ENCODE peak calls at places on chromosomes 5 and 9, in four cellular contexts. A, F, M and I are unnamed samples.
A peak's percentile ranks its signal among the peaks of the same experiment; 100 is the strongest.

GRCh38 chr5:126938461-126938860 is 91.9 kb downstream of the MARCHF3 start:
- DNase-seq in A (no peak), F (no peak), M (no peak), I (no peak)

GRCh38 chr5:170414786-170415185 is 25.6 kb upstream of the KCNMB1 start:
- DNase-seq in A (no peak), F (no peak), M (no peak), I (no peak)

GRCh38 chr9:19471737-19472648 is 63.2 kb downstream of the ACER2 start:
- DNase-seq in A (peak; percentile 41), F (peak; percentile 39), M (peak; percentile 61), I (peak; percentile 80)

GRCh38 chr5:135437796-135438560 is 9.2 kb downstream of the DCANP1 start:
- DNase-seq in A (peak; percentile 34), F (no peak), M (peak; percentile 45), I (no peak)

GRCh38 chr9:114382951-114383865 is 4.6 kb downstream of the AKNA start:
- DNase-seq in A (no peak), F (no peak), M (no peak), I (peak; percentile 62)

GRCh38 chr5:37071901-37072581 is 177.1 kb downstream of the CPLANE1 start:
- DNase-seq in A (peak; percentile 61), F (no peak), M (no peak), I (no peak)

GRCh38 chr5:18761801-18762200 is 1127.5 kb downstream of the TAF11L14 start:
- DNase-seq in A (no peak), F (no peak), M (no peak), I (no peak)

GRCh38 chr9:5630038-5630507 is 1.2 kb downstream of the RIC1 start:
- DNase-seq in A (peak; percentile 16), F (no peak), M (peak; percentile 38), I (no peak)

GRCh38 chr5:176152191-176152932 is 85.9 kb upstream of the SIMC1 start:
- DNase-seq in A (no peak), F (no peak), M (peak; percentile 26), I (peak; percentile 37)

GRCh38 chr9:104093162-104093561 is 947 bp upstream of the SMC2 start:
- DNase-seq in A (no peak), F (no peak), M (peak; percentile 11), I (no peak)

GRCh38 chr5:140594169-140594568 is 29.5 kb downstream of the SLC35A4 start:
- DNase-seq in A (no peak), F (no peak), M (no peak), I (no peak)

GRCh38 chr5:141845371-141845821 is 32.8 kb downstream of the PCDH1 start:
- DNase-seq in A (no peak), F (no peak), M (peak; percentile 78), I (peak; percentile 63)

GRCh38 chr5:35026280-35026840 is 21.4 kb downstream of the AGXT2 start:
- DNase-seq in A (no peak), F (no peak), M (no peak), I (no peak)

GRCh38 chr5:2848634-2849033 is 97.2 kb upstream of the IRX2 start:
- DNase-seq in A (no peak), F (no peak), M (no peak), I (no peak)

GRCh38 chr9:91734371-91734981 is 215.6 kb downstream of the ROR2 start:
- DNase-seq in A (peak; percentile 13), F (peak; percentile 23), M (peak; percentile 73), I (peak; percentile 82)

GRCh38 chr9:132141364-132141947 is 20.4 kb upstream of the NTNG2 start:
- DNase-seq in A (no peak), F (no peak), M (no peak), I (no peak)

GRCh38 chr9:137670391-137671195 is 51.8 kb downstream of the EHMT1 start:
- DNase-seq in A (peak; percentile 85), F (no peak), M (peak; percentile 89), I (peak; percentile 49)

GRCh38 chr9:5577225-5577624 is 51.7 kb upstream of the RIC1 start:
- DNase-seq in A (no peak), F (no peak), M (no peak), I (no peak)

GRCh38 chr5:3593771-3594513 is 1.7 kb upstream of the IRX1 start:
- DNase-seq in A (no peak), F (no peak), M (no peak), I (peak; percentile 23)

GRCh38 chr5:23525751-23526150 is 18.3 kb downstream of the PRDM9 start:
- DNase-seq in A (no peak), F (no peak), M (no peak), I (no peak)

GRCh38 chr9:1619915-1620705 is 395.0 kb upstream of the SMARCA2 start:
- DNase-seq in A (peak; percentile 2), F (no peak), M (no peak), I (no peak)

GRCh38 chr5:129097498-129098296 is 3.1 kb downstream of the ISOC1 start:
- DNase-seq in A (no peak), F (no peak), M (no peak), I (no peak)
- TF ChIP-seq CREB1 in A (no peak), F (no peak), M (no peak), I (no peak)

GRCh38 chr9:116372081-116372673 is 218.6 kb downstream of the PAPPA start:
- DNase-seq in A (no peak), F (no peak), M (no peak), I (no peak)
- TF ChIP-seq JUN in A (no peak), F (no peak), M (no peak), I (no peak)

GRCh38 chr9:100375677-100376076 is 22.9 kb upstream of the TEX10 start:
- DNase-seq in A (peak; percentile 47), F (no peak), M (no peak), I (no peak)

GRCh38 chr9:100366121-100366520 is 13.4 kb upstream of the TEX10 start:
- DNase-seq in A (no peak), F (no peak), M (no peak), I (no peak)

GRCh38 chr9:100368672-100369071 is 15.9 kb upstream of the TEX10 start:
- DNase-seq in A (peak; percentile 36), F (no peak), M (no peak), I (no peak)

GRCh38 chr9:100372648-100373047 is 19.9 kb upstream of the TEX10 start:
- DNase-seq in A (no peak), F (no peak), M (no peak), I (no peak)

DNA sequence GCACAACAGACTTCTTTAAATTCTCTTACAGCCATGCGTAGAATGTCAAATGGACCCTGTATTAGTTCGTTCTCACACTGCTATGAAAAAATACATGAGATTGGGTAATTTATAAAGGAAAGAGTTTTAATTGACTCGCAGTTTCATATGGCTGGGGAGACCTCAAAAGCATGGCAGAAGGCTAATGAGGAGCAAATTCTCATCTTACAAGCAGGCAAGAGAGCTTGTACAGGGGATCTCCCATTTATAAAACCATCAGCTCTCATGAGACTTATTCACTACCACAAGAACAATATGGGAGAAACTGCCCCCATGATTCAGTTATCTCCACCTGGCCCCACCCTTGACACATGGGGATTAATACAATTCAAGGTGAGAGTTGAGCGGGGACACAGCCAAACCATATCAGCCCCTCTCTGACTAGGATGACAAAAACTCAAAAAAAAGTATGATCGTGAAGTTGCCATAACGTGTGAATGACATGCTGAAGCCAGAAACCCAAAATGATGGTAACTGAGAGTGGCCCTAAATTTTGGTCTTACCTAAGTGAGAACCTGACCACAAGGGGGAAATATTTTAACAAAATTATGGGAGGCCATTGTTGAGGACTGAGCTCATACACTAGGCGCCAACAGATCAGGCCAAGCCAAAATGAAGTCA is 17.5 kb upstream of the TEX10 start:
- DNase-seq in A (no peak), F (no peak), M (peak; percentile 18), I (no peak)
- TF ChIP-seq CREB1 in A (no peak), F (no peak), M (no peak), I (no peak)

GRCh38 chr9:133375724-133376654 is at the start of the genes STKLD1 and SURF4:
- DNase-seq in A (peak; percentile 86), F (peak; percentile 81), M (peak; percentile 97), I (peak; percentile 96)

GRCh38 chr9:133377721-133378216 is 1.6 kb downstream of the STKLD1 start:
- DNase-seq in A (peak; percentile 62), F (no peak), M (peak; percentile 70), I (no peak)

GRCh38 chr9:133372144-133372543 is 3.7 kb downstream of the SURF4 start:
- DNase-seq in A (no peak), F (no peak), M (no peak), I (no peak)

GRCh38 chr9:133375116-133375723 is 640 bp downstream of the SURF4 start:
- DNase-seq in A (peak; percentile 67), F (no peak), M (peak; percentile 62), I (peak; percentile 35)

DNA sequence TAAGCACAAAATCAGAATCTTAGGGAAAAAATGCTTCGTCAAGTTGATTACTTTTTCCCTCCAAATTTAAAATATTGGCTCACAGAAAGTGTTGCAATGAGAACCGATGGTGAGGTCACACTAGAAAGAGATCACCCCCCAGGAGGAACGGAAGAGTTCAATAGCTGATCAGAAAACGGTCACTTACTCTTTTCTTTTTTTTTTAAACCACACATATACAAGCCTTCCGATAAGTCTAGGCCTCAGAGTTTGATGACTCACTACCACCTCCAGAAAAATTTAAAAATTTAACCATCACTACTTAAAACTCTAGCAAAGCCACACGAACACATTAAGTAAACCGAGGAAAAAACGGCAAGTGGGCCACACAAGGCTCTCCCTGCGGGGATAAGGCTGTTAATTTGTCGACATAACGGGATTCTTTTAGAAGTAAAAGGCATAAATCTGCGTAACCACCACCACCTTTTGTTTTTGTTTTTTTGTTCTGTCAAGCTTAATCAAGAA is 1.2 kb downstream of the SURF4 start:
- DNase-seq in A (no peak), F (no peak), M (no peak), I (no peak)
- TF ChIP-seq JUN in A (no peak), F (no peak), M (no peak), I (no peak)

GRCh38 chr5:87899109-87900100 is 369.2 kb downstream of the TMEM161B start:
- DNase-seq in A (peak; percentile 5), F (no peak), M (no peak), I (no peak)
- TF ChIP-seq CREB1 in A (no peak), F (no peak), M (no peak), I (no peak)

GRCh38 chr9:98495530-98495929 is 213.2 kb downstream of the GABBR2 start:
- DNase-seq in A (no peak), F (no peak), M (no peak), I (no peak)
- TF ChIP-seq JUN in A (no peak), F (no peak), M (no peak), I (no peak)

DNA sequence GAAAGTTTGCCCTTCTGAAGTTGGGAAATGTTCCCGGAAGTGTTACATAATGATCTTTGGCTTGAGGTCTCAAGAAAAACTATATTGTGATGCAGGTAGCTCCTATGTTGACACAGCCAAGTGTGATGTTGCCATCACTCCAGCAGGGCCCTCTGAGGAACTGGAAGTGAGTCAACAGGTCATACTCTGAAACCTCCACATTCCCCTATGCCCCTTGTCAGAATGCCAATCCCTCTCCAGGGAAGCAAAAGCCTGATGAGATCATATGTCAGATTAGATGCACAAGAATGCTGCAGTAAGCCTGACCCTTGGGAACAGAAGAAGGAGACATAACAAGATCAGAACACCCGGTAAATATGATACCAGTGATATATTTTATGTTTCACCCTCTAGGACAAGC is 66.8 kb upstream of the ITGA2 start:
- DNase-seq in A (peak; percentile 45), F (peak; percentile 38), M (no peak), I (no peak)
- TF ChIP-seq CREB1 in A (no peak), F (no peak), M (no peak), I (no peak)

DNA sequence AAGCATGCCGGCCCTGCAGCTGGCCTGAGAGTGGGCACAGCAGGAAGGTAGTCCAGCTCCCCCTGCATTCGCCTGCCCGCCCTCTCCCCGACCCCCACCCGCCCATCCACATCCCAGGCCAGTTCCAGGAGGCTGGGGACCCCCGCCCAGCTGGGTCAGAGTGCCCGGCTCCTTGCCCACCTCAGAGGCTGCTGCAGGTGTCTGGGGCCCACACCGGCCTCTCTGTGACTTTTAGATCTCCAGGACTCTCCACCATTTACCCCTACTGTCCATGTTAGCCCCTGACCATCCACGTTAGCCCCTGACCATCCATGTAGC is 46.3 kb upstream of the EXOC3 start:
- DNase-seq in A (no peak), F (no peak), M (no peak), I (no peak)
- TF ChIP-seq JUN in A (no peak), F (no peak), M (no peak), I (no peak)